ENCODE peak calls at places on chromosomes 7 and 10, in five cellular contexts. S, M, I, V and O are unnamed samples.

GRCh38 chr7:38600746-38601145 is 30.4 kb downstream of the AMPH start:
- DNase-seq in S (no peak), M (no peak), I (no peak), V (no peak), O (no peak)

GRCh38 chr10:122249303-122249850 is 21.7 kb upstream of the BTBD16 start:
- DNase-seq in S (no peak), M (no peak), I (no peak), V (no peak), O (no peak)

GRCh38 chr7:137804819-137805218 is 42.0 kb downstream of the DGKI start:
- DNase-seq in S (no peak), M (no peak), I (peak), V (no peak), O (no peak)

GRCh38 chr10:62815373-62816111 is 624 bp downstream of the EGR2 start:
- DNase-seq in S (no peak), M (no peak), I (no peak), V (peak), O (peak)

GRCh38 chr10:90712529-90712928 is 145.3 kb downstream of the HTR7 start:
- DNase-seq in S (no peak), M (no peak), I (no peak), V (no peak), O (no peak)

GRCh38 chr7:109745677-109746410 is 1176.2 kb downstream of the DNAJB9 start:
- DNase-seq in S (no peak), M (no peak), I (no peak), V (no peak), O (no peak)

GRCh38 chr7:101378808-101379207 is 16.1 kb downstream of the COL26A1 start:
- DNase-seq in S (no peak), M (no peak), I (no peak), V (no peak), O (no peak)

GRCh38 chr10:119111968-119112515 is 8.1 kb downstream of the DENND10 start:
- DNase-seq in S (peak), M (no peak), I (no peak), V (no peak), O (no peak)

GRCh38 chr7:112381311-112382091 is 68.8 kb upstream of the IFRD1 start:
- DNase-seq in S (no peak), M (no peak), I (no peak), V (no peak), O (no peak)

GRCh38 chr7:19413444-19413965 is 268.3 kb upstream of the FERD3L start:
- DNase-seq in S (no peak), M (no peak), I (no peak), V (no peak), O (no peak)

GRCh38 chr10:113753020-113753692 is 1.7 kb downstream of the PLEKHS1 start:
- DNase-seq in S (no peak), M (no peak), I (peak), V (no peak), O (no peak)